ENCODE peak calls at places on chromosomes 1 and 21, in nine cellular contexts. N, Z, B, T, Q, D, F, O and W are unnamed samples.

GRCh38 chr1:232575524-232576040 is 54.4 kb downstream of the SIPA1L2 start:
- DNase-seq in N (no peak), Z (no peak), B (no peak), T (no peak), Q (no peak), D (no peak), F (no peak), O (no peak), W (no peak)

GRCh38 chr21:36210779-36211659 is 54.4 kb downstream of the DOP1B start:
- DNase-seq in N (no peak), Z (no peak), B (no peak), T (peak), Q (no peak), D (no peak), F (no peak), O (no peak), W (no peak)

GRCh38 chr1:207067185-207067584 is 14.1 kb downstream of the PFKFB2 start:
- DNase-seq in N (no peak), Z (no peak), B (no peak), T (no peak), Q (no peak), D (no peak), F (no peak), O (no peak), W (no peak)

GRCh38 chr1:67429528-67430357 is 459 bp downstream of the SERBP1 start:
- DNase-seq in N (no peak), Z (peak), B (peak), T (peak), Q (peak), D (peak), F (peak), O (no peak), W (peak)

GRCh38 chr1:176949033-176949662 is 215.4 kb downstream of the ASTN1 start:
- DNase-seq in N (peak), Z (peak), B (peak), T (peak), Q (no peak), D (peak), F (peak), O (peak), W (peak)

GRCh38 chr1:57254006-57254405 is 169.9 kb downstream of the DAB1 start:
- DNase-seq in N (no peak), Z (no peak), B (no peak), T (no peak), Q (no peak), D (peak), F (no peak), O (no peak), W (no peak)

GRCh38 chr21:44517175-44517899 is 22.7 kb downstream of the KRTAP10-1 start:
- DNase-seq in N (peak), Z (no peak), B (peak), T (peak), Q (no peak), D (peak), F (no peak), O (peak), W (no peak)

GRCh38 chr1:113830039-113830438 is 17.8 kb upstream of the RSBN1 start:
- DNase-seq in N (no peak), Z (no peak), B (no peak), T (no peak), Q (no peak), D (no peak), F (no peak), O (no peak), W (no peak)

GRCh38 chr1:214454619-214455396 is 96.6 kb downstream of the PTPN14 start:
- DNase-seq in N (no peak), Z (no peak), B (no peak), T (no peak), Q (no peak), D (peak), F (no peak), O (peak), W (no peak)

GRCh38 chr1:171984850-171985485 is 143.7 kb downstream of the DNM3 start:
- DNase-seq in N (no peak), Z (no peak), B (no peak), T (peak), Q (no peak), D (peak), F (no peak), O (peak), W (no peak)

GRCh38 chr1:151935154-151935553 is 25.8 kb upstream of the THEM4 start:
- DNase-seq in N (no peak), Z (no peak), B (no peak), T (peak), Q (no peak), D (no peak), F (no peak), O (no peak), W (no peak)

GRCh38 chr1:221672965-221673364 is 68.9 kb downstream of the DUSP10 start:
- DNase-seq in N (no peak), Z (no peak), B (no peak), T (no peak), Q (no peak), D (no peak), F (no peak), O (no peak), W (no peak)

GRCh38 chr1:57345916-57346315 is 77.9 kb downstream of the DAB1 start:
- DNase-seq in N (peak), Z (no peak), B (no peak), T (no peak), Q (no peak), D (no peak), F (no peak), O (no peak), W (no peak)

GRCh38 chr1:229199261-229199850 is 71.6 kb upstream of the RAB4A start:
- DNase-seq in N (no peak), Z (no peak), B (no peak), T (peak), Q (no peak), D (peak), F (no peak), O (no peak), W (peak)

GRCh38 chr1:168408531-168409242 is 128.0 kb downstream of the TBX19 start:
- DNase-seq in N (no peak), Z (peak), B (peak), T (no peak), Q (peak), D (peak), F (no peak), O (no peak), W (no peak)

GRCh38 chr1:115650961-115651360 is 9.2 kb downstream of the VANGL1 start:
- DNase-seq in N (no peak), Z (no peak), B (no peak), T (no peak), Q (no peak), D (no peak), F (no peak), O (no peak), W (no peak)

GRCh38 chr21:45865106-45865835 is 116.3 kb upstream of the COL6A1 start:
- DNase-seq in N (no peak), Z (no peak), B (no peak), T (no peak), Q (no peak), D (peak), F (no peak), O (peak), W (no peak)

GRCh38 chr21:45546636-45547203 is 4.5 kb upstream of the SLC19A1 start:
- DNase-seq in N (no peak), Z (no peak), B (no peak), T (no peak), Q (no peak), D (no peak), F (no peak), O (no peak), W (no peak)

GRCh38 chr1:91617242-91617837 is 116.7 kb downstream of the CDC7 start:
- DNase-seq in N (peak), Z (no peak), B (no peak), T (peak), Q (no peak), D (peak), F (no peak), O (no peak), W (no peak)

GRCh38 chr1:197307551-197307950 is 39.5 kb downstream of the CRB1 start:
- DNase-seq in N (no peak), Z (no peak), B (no peak), T (no peak), Q (no peak), D (peak), F (no peak), O (no peak), W (no peak)

GRCh38 chr1:218671573-218671972 is 326.4 kb downstream of the TGFB2 start:
- DNase-seq in N (no peak), Z (no peak), B (no peak), T (no peak), Q (no peak), D (no peak), F (no peak), O (peak), W (no peak)